ENCODE peak calls at places on chromosomes 16 and 17, in nine cellular contexts. One of them, this sample, is unnamed.

GRCh38 chr16:11047057-11047456 is 102.7 kb downstream of the CLEC16A start:
- DNase-seq in stomach: no peak
- DNase-seq in sigmoid colon: peak
- DNase-seq in spleen: no peak
- DNase-seq in breast epithelium: no peak
- DNase-seq in suprapubic skin: no peak
- DNase-seq in upper lobe of left lung: no peak
- DNase-seq in vagina: no peak
- DNase-seq in endothelial cell of umbilical vein: no peak
- DNase-seq in this sample: no peak

GRCh38 chr17:80289631-80290030 is 29.0 kb downstream of the RNF213 start:
- DNase-seq in suprapubic skin: no peak
- DNase-seq in spleen: no peak
- DNase-seq in vagina: no peak
- DNase-seq in sigmoid colon: no peak
- DNase-seq in upper lobe of left lung: no peak
- DNase-seq in stomach: no peak
- DNase-seq in endothelial cell of umbilical vein: no peak
- DNase-seq in breast epithelium: no peak
- DNase-seq in this sample: no peak

GRCh38 chr16:53219795-53220194 is 165.0 kb downstream of the CHD9 start:
- DNase-seq in sigmoid colon: no peak
- DNase-seq in endothelial cell of umbilical vein: peak
- DNase-seq in upper lobe of left lung: no peak
- DNase-seq in vagina: no peak
- DNase-seq in breast epithelium: no peak
- DNase-seq in spleen: no peak
- DNase-seq in stomach: no peak
- DNase-seq in suprapubic skin: no peak
- DNase-seq in this sample: no peak

GRCh38 chr17:79537061-79537460 is 73.8 kb downstream of the RBFOX3 start:
- DNase-seq in upper lobe of left lung: no peak
- DNase-seq in breast epithelium: no peak
- DNase-seq in suprapubic skin: no peak
- DNase-seq in stomach: no peak
- DNase-seq in sigmoid colon: no peak
- DNase-seq in endothelial cell of umbilical vein: no peak
- DNase-seq in spleen: peak
- DNase-seq in vagina: no peak
- DNase-seq in this sample: no peak

GRCh38 chr17:79338589-79338988 is 264.0 kb downstream of the ENGASE start:
- DNase-seq in vagina: no peak
- DNase-seq in stomach: no peak
- DNase-seq in spleen: no peak
- DNase-seq in endothelial cell of umbilical vein: no peak
- DNase-seq in breast epithelium: no peak
- DNase-seq in upper lobe of left lung: no peak
- DNase-seq in sigmoid colon: no peak
- DNase-seq in suprapubic skin: no peak
- DNase-seq in this sample: no peak

GRCh38 chr17:51662204-51663056 is 402.1 kb downstream of the UTP18 start:
- DNase-seq in stomach: no peak
- DNase-seq in upper lobe of left lung: no peak
- DNase-seq in breast epithelium: no peak
- DNase-seq in suprapubic skin: no peak
- DNase-seq in endothelial cell of umbilical vein: no peak
- DNase-seq in sigmoid colon: no peak
- DNase-seq in vagina: no peak
- DNase-seq in spleen: no peak
- DNase-seq in this sample: no peak

GRCh38 chr17:29250666-29251065 is 4.0 kb downstream of the CRYBA1 start:
- DNase-seq in breast epithelium: no peak
- DNase-seq in suprapubic skin: no peak
- DNase-seq in sigmoid colon: no peak
- DNase-seq in endothelial cell of umbilical vein: no peak
- DNase-seq in vagina: no peak
- DNase-seq in upper lobe of left lung: no peak
- DNase-seq in stomach: no peak
- DNase-seq in spleen: no peak
- DNase-seq in this sample: no peak

GRCh38 chr17:57858838-57859237 is 9.0 kb upstream of the MRPS23 start:
- DNase-seq in sigmoid colon: peak
- DNase-seq in endothelial cell of umbilical vein: no peak
- DNase-seq in spleen: no peak
- DNase-seq in upper lobe of left lung: no peak
- DNase-seq in stomach: no peak
- DNase-seq in breast epithelium: no peak
- DNase-seq in suprapubic skin: no peak
- DNase-seq in vagina: no peak
- DNase-seq in this sample: no peak

GRCh38 chr16:70740174-70740918 is 54.5 kb upstream of the MTSS2 start:
- DNase-seq in spleen: no peak
- DNase-seq in vagina: no peak
- DNase-seq in stomach: no peak
- DNase-seq in endothelial cell of umbilical vein: no peak
- DNase-seq in sigmoid colon: no peak
- DNase-seq in breast epithelium: no peak
- DNase-seq in upper lobe of left lung: no peak
- DNase-seq in suprapubic skin: no peak
- DNase-seq in this sample: no peak

GRCh38 chr17:44595216-44595775 is 38.0 kb downstream of the FZD2 start:
- DNase-seq in upper lobe of left lung: no peak
- DNase-seq in suprapubic skin: no peak
- DNase-seq in vagina: no peak
- DNase-seq in stomach: no peak
- DNase-seq in sigmoid colon: no peak
- DNase-seq in spleen: no peak
- DNase-seq in endothelial cell of umbilical vein: no peak
- DNase-seq in breast epithelium: no peak
- DNase-seq in this sample: no peak

GRCh38 chr17:33888455-33888854 is 366.6 kb upstream of the CCL2 start:
- DNase-seq in upper lobe of left lung: no peak
- DNase-seq in vagina: no peak
- DNase-seq in sigmoid colon: no peak
- DNase-seq in suprapubic skin: no peak
- DNase-seq in endothelial cell of umbilical vein: no peak
- DNase-seq in stomach: no peak
- DNase-seq in spleen: no peak
- DNase-seq in breast epithelium: no peak
- DNase-seq in this sample: no peak

GRCh38 chr16:67541391-67542263 is 13.0 kb downstream of the RIPOR1 start:
- DNase-seq in upper lobe of left lung: no peak
- DNase-seq in breast epithelium: no peak
- DNase-seq in endothelial cell of umbilical vein: no peak
- DNase-seq in spleen: no peak
- DNase-seq in vagina: no peak
- DNase-seq in suprapubic skin: no peak
- DNase-seq in sigmoid colon: no peak
- DNase-seq in stomach: no peak
- DNase-seq in this sample: no peak

GRCh38 chr16:83244057-83244456 is 563.7 kb upstream of the HSBP1 start:
- DNase-seq in suprapubic skin: no peak
- DNase-seq in stomach: no peak
- DNase-seq in endothelial cell of umbilical vein: no peak
- DNase-seq in spleen: no peak
- DNase-seq in sigmoid colon: no peak
- DNase-seq in upper lobe of left lung: no peak
- DNase-seq in breast epithelium: no peak
- DNase-seq in vagina: no peak
- DNase-seq in this sample: no peak

GRCh38 chr17:77487211-77487629 is 346.5 kb downstream of the SEC14L1 start:
- DNase-seq in stomach: no peak
- DNase-seq in suprapubic skin: peak
- DNase-seq in vagina: no peak
- DNase-seq in upper lobe of left lung: no peak
- DNase-seq in spleen: no peak
- DNase-seq in sigmoid colon: no peak
- DNase-seq in endothelial cell of umbilical vein: no peak
- DNase-seq in breast epithelium: no peak
- DNase-seq in this sample: no peak

GRCh38 chr17:80018917-80019651 is 16.6 kb downstream of the TBC1D16 start:
- DNase-seq in breast epithelium: no peak
- DNase-seq in endothelial cell of umbilical vein: no peak
- DNase-seq in suprapubic skin: no peak
- DNase-seq in upper lobe of left lung: no peak
- DNase-seq in stomach: no peak
- DNase-seq in spleen: no peak
- DNase-seq in sigmoid colon: no peak
- DNase-seq in vagina: no peak
- DNase-seq in this sample: no peak

GRCh38 chr16:17511340-17511739 is 40.6 kb upstream of the XYLT1 start:
- DNase-seq in suprapubic skin: no peak
- DNase-seq in stomach: no peak
- DNase-seq in upper lobe of left lung: no peak
- DNase-seq in endothelial cell of umbilical vein: no peak
- DNase-seq in breast epithelium: no peak
- DNase-seq in spleen: no peak
- DNase-seq in sigmoid colon: no peak
- DNase-seq in vagina: no peak
- DNase-seq in this sample: no peak

GRCh38 chr17:13520899-13521572 is 80.7 kb downstream of the HS3ST3A1 start:
- DNase-seq in spleen: no peak
- DNase-seq in endothelial cell of umbilical vein: no peak
- DNase-seq in upper lobe of left lung: no peak
- DNase-seq in stomach: no peak
- DNase-seq in vagina: no peak
- DNase-seq in breast epithelium: no peak
- DNase-seq in sigmoid colon: no peak
- DNase-seq in suprapubic skin: no peak
- DNase-seq in this sample: no peak

GRCh38 chr17:74356640-74357465 is 4.8 kb downstream of the BTBD17 start:
- DNase-seq in upper lobe of left lung: no peak
- DNase-seq in breast epithelium: no peak
- DNase-seq in suprapubic skin: no peak
- DNase-seq in stomach: no peak
- DNase-seq in endothelial cell of umbilical vein: no peak
- DNase-seq in sigmoid colon: no peak
- DNase-seq in spleen: no peak
- DNase-seq in vagina: no peak
- DNase-seq in this sample: no peak

GRCh38 chr16:19166500-19166899 is 1.5 kb upstream of the SYT17 start:
- DNase-seq in spleen: no peak
- DNase-seq in vagina: no peak
- DNase-seq in breast epithelium: no peak
- DNase-seq in stomach: no peak
- DNase-seq in endothelial cell of umbilical vein: no peak
- DNase-seq in sigmoid colon: no peak
- DNase-seq in suprapubic skin: no peak
- DNase-seq in upper lobe of left lung: peak
- DNase-seq in this sample: no peak

GRCh38 chr17:47009759-47010594 is 30.9 kb upstream of the RPRML start:
- DNase-seq in vagina: no peak
- DNase-seq in sigmoid colon: no peak
- DNase-seq in suprapubic skin: no peak
- DNase-seq in endothelial cell of umbilical vein: no peak
- DNase-seq in upper lobe of left lung: no peak
- DNase-seq in spleen: no peak
- DNase-seq in stomach: no peak
- DNase-seq in breast epithelium: no peak
- DNase-seq in this sample: no peak

GRCh38 chr16:25006504-25007055 is 8.6 kb downstream of the ARHGAP17 start:
- DNase-seq in spleen: no peak
- DNase-seq in vagina: no peak
- DNase-seq in suprapubic skin: peak
- DNase-seq in endothelial cell of umbilical vein: peak
- DNase-seq in sigmoid colon: no peak
- DNase-seq in breast epithelium: no peak
- DNase-seq in upper lobe of left lung: peak
- DNase-seq in stomach: no peak
- DNase-seq in this sample: no peak

GRCh38 chr17:11554542-11554941 is 43.7 kb upstream of the DNAH9 start:
- DNase-seq in spleen: no peak
- DNase-seq in stomach: no peak
- DNase-seq in endothelial cell of umbilical vein: no peak
- DNase-seq in vagina: no peak
- DNase-seq in breast epithelium: no peak
- DNase-seq in sigmoid colon: no peak
- DNase-seq in upper lobe of left lung: no peak
- DNase-seq in suprapubic skin: no peak
- DNase-seq in this sample: no peak
- TF ChIP-seq POLR2A in spleen: no peak
- TF ChIP-seq POLR2A in stomach: no peak
- TF ChIP-seq POLR2A in endothelial cell of umbilical vein: no peak
- TF ChIP-seq POLR2A in vagina: no peak
- TF ChIP-seq POLR2A in breast epithelium: no peak
- TF ChIP-seq POLR2A in sigmoid colon: no peak
- TF ChIP-seq POLR2A in upper lobe of left lung: no peak
- TF ChIP-seq POLR2A in suprapubic skin: no peak
- TF ChIP-seq POLR2A in this sample: no peak

DNA sequence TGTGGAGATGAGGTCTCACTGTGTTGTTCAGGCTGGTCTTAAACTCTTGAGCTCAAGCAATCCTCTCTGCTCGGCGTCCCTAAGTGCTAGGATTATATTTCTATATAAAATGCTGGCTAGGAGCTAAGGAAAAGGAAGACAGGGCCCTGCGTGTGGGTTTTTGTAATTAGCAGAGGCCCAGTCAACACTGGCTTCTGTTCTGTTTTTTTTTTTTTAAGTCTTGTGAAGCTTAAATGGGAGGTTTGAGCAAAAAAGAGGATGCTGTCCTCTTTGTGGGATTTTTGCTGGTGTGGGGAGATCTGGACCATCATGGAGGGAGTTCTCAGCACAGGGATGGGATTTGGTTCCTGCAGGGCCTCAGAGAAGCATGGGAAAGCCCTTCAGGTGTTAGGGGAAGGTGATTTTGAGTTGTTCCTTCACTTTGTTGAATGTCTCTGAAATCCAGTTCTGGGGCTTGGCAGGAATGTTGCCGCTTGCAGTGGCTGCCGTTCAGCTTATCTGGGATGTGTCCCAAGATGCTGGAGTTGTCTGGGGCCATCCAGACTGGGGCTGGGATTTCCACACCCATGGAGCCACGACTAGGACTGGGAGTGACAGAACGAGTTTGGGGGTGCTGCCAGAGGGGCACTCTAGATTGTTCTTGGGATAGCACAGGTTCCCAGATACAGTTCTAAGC is 4.2 kb downstream of the PYCARD start:
- DNase-seq in upper lobe of left lung: no peak
- DNase-seq in vagina: no peak
- DNase-seq in spleen: peak
- DNase-seq in suprapubic skin: no peak
- DNase-seq in endothelial cell of umbilical vein: no peak
- DNase-seq in stomach: no peak
- DNase-seq in breast epithelium: no peak
- DNase-seq in sigmoid colon: no peak
- DNase-seq in this sample: no peak
- TF ChIP-seq POLR2AphosphoS5 in upper lobe of left lung: no peak
- TF ChIP-seq POLR2AphosphoS5 in vagina: no peak
- TF ChIP-seq POLR2AphosphoS5 in spleen: peak
- TF ChIP-seq POLR2AphosphoS5 in suprapubic skin: no peak
- TF ChIP-seq POLR2AphosphoS5 in endothelial cell of umbilical vein: no peak
- TF ChIP-seq POLR2AphosphoS5 in stomach: no peak
- TF ChIP-seq POLR2AphosphoS5 in breast epithelium: no peak
- TF ChIP-seq POLR2AphosphoS5 in sigmoid colon: no peak
- TF ChIP-seq POLR2AphosphoS5 in this sample: peak

GRCh38 chr16:30092373-30093010 is 768 bp upstream of the TBX6 start:
- DNase-seq in vagina: no peak
- DNase-seq in stomach: peak
- DNase-seq in upper lobe of left lung: peak
- DNase-seq in breast epithelium: no peak
- DNase-seq in spleen: peak
- DNase-seq in suprapubic skin: peak
- DNase-seq in sigmoid colon: peak
- DNase-seq in endothelial cell of umbilical vein: peak
- DNase-seq in this sample: peak
- TF ChIP-seq POLR2A in vagina: no peak
- TF ChIP-seq POLR2A in stomach: no peak
- TF ChIP-seq POLR2A in upper lobe of left lung: no peak
- TF ChIP-seq POLR2A in breast epithelium: no peak
- TF ChIP-seq POLR2A in spleen: no peak
- TF ChIP-seq POLR2A in suprapubic skin: no peak
- TF ChIP-seq POLR2A in sigmoid colon: no peak
- TF ChIP-seq POLR2A in endothelial cell of umbilical vein: peak
- TF ChIP-seq POLR2A in this sample: peak

GRCh38 chr16:81526935-81527334 is 82.3 kb downstream of the CMIP start:
- DNase-seq in spleen: peak
- DNase-seq in breast epithelium: no peak
- DNase-seq in stomach: no peak
- DNase-seq in vagina: no peak
- DNase-seq in suprapubic skin: no peak
- DNase-seq in sigmoid colon: no peak
- DNase-seq in endothelial cell of umbilical vein: peak
- DNase-seq in upper lobe of left lung: no peak
- DNase-seq in this sample: no peak
- TF ChIP-seq POLR2AphosphoS5 in spleen: no peak
- TF ChIP-seq POLR2AphosphoS5 in breast epithelium: no peak
- TF ChIP-seq POLR2AphosphoS5 in stomach: no peak
- TF ChIP-seq POLR2AphosphoS5 in vagina: peak
- TF ChIP-seq POLR2AphosphoS5 in suprapubic skin: peak
- TF ChIP-seq POLR2AphosphoS5 in sigmoid colon: no peak
- TF ChIP-seq POLR2AphosphoS5 in endothelial cell of umbilical vein: peak
- TF ChIP-seq POLR2AphosphoS5 in upper lobe of left lung: no peak
- TF ChIP-seq POLR2AphosphoS5 in this sample: no peak